ENCODE peak calls at places on chromosomes 11 and 22, in five cellular contexts. One of them, this sample, is unnamed. For H4K20me1, the result is how much of the 10 kb centered on the place peaks cover.

GRCh38 chr22:45889539-45890350 is 87.2 kb downstream of the WNT7B start:
- DNase-seq in HepG2: no peak
- DNase-seq in IMR-90: peak
- DNase-seq in H9: no peak
- DNase-seq in fibroblast of lung: peak
- DNase-seq in this sample: no peak

GRCh38 chr11:61930936-61931335 is 13.6 kb upstream of the RAB3IL1 start:
- DNase-seq in HepG2: peak
- DNase-seq in IMR-90: no peak
- DNase-seq in H9: no peak
- DNase-seq in fibroblast of lung: no peak
- DNase-seq in this sample: no peak

GRCh38 chr22:44363214-44363979 is 50.6 kb upstream of the SHISAL1 start:
- DNase-seq in HepG2: peak
- DNase-seq in IMR-90: peak
- DNase-seq in H9: no peak
- DNase-seq in fibroblast of lung: peak
- DNase-seq in this sample: no peak

GRCh38 chr11:92314499-92314898 is 89.9 kb downstream of the FAT3 start:
- DNase-seq in HepG2: no peak
- DNase-seq in IMR-90: no peak
- DNase-seq in H9: no peak
- DNase-seq in fibroblast of lung: no peak
- DNase-seq in this sample: no peak

GRCh38 chr11:96273507-96273906 is 69.5 kb downstream of the MAML2 start:
- DNase-seq in HepG2: no peak
- DNase-seq in IMR-90: no peak
- DNase-seq in H9: no peak
- DNase-seq in fibroblast of lung: no peak
- DNase-seq in this sample: no peak

GRCh38 chr11:8288824-8289223 is 25.1 kb upstream of the LMO1 start:
- DNase-seq in HepG2: no peak
- DNase-seq in IMR-90: no peak
- DNase-seq in H9: peak
- DNase-seq in fibroblast of lung: no peak
- DNase-seq in this sample: no peak

GRCh38 chr11:125621995-125622394 is 3.0 kb upstream of the CHEK1 start:
- DNase-seq in HepG2: no peak
- DNase-seq in IMR-90: peak
- DNase-seq in H9: no peak
- DNase-seq in fibroblast of lung: peak
- DNase-seq in this sample: no peak

GRCh38 chr11:80505771-80506170 is 1064.9 kb upstream of the TENM4 start:
- DNase-seq in HepG2: no peak
- DNase-seq in IMR-90: no peak
- DNase-seq in H9: peak
- DNase-seq in fibroblast of lung: no peak
- DNase-seq in this sample: no peak

GRCh38 chr22:49331878-49332277 is 495.8 kb downstream of the BRD1 start:
- DNase-seq in HepG2: no peak
- DNase-seq in IMR-90: no peak
- DNase-seq in H9: no peak
- DNase-seq in fibroblast of lung: no peak
- DNase-seq in this sample: no peak

GRCh38 chr11:76152741-76153608 is 53.3 kb downstream of the WNT11 start:
- DNase-seq in HepG2: no peak
- DNase-seq in IMR-90: no peak
- DNase-seq in H9: no peak
- DNase-seq in fibroblast of lung: no peak
- DNase-seq in this sample: no peak

GRCh38 chr11:115740365-115740764 is 236.2 kb upstream of the CADM1 start:
- DNase-seq in HepG2: no peak
- DNase-seq in IMR-90: no peak
- DNase-seq in H9: no peak
- DNase-seq in fibroblast of lung: no peak
- DNase-seq in this sample: no peak

GRCh38 chr11:17121981-17122380 is 44.5 kb upstream of the RPS13 start:
- DNase-seq in HepG2: no peak
- DNase-seq in IMR-90: peak
- DNase-seq in H9: no peak
- DNase-seq in fibroblast of lung: no peak
- DNase-seq in this sample: no peak

GRCh38 chr11:115920841-115921480 is 416.7 kb upstream of the CADM1 start:
- DNase-seq in HepG2: no peak
- DNase-seq in IMR-90: no peak
- DNase-seq in H9: no peak
- DNase-seq in fibroblast of lung: no peak
- DNase-seq in this sample: no peak

GRCh38 chr11:47961383-47961782 is 19.0 kb upstream of the PTPRJ start:
- DNase-seq in HepG2: no peak
- DNase-seq in IMR-90: no peak
- DNase-seq in H9: peak
- DNase-seq in fibroblast of lung: no peak
- DNase-seq in this sample: no peak

GRCh38 chr22:21038405-21038804 is 6.0 kb upstream of the SLC7A4 start:
- DNase-seq in HepG2: no peak
- DNase-seq in IMR-90: peak
- DNase-seq in H9: no peak
- DNase-seq in fibroblast of lung: peak
- DNase-seq in this sample: no peak

GRCh38 chr11:75815345-75815983 is 454 bp downstream of the UVRAG start:
- DNase-seq in HepG2: no peak
- DNase-seq in IMR-90: peak
- DNase-seq in H9: peak
- DNase-seq in fibroblast of lung: peak
- DNase-seq in this sample: no peak

GRCh38 chr11:120510406-120511115 is 987 bp upstream of the GRIK4 start:
- DNase-seq in HepG2: no peak
- DNase-seq in IMR-90: no peak
- DNase-seq in H9: no peak
- DNase-seq in fibroblast of lung: no peak
- DNase-seq in this sample: no peak

GRCh38 chr22:32764330-32765116 is 37.0 kb upstream of the TIMP3 start:
- DNase-seq in HepG2: no peak
- DNase-seq in IMR-90: peak
- DNase-seq in H9: no peak
- DNase-seq in fibroblast of lung: peak
- DNase-seq in this sample: no peak

GRCh38 chr11:112794321-112794720 is 166.9 kb upstream of the NCAM1 start:
- DNase-seq in HepG2: no peak
- DNase-seq in IMR-90: no peak
- DNase-seq in H9: no peak
- DNase-seq in fibroblast of lung: peak
- DNase-seq in this sample: no peak

GRCh38 chr22:32206774-32207758 is 2.2 kb upstream of the RFPL2 start:
- DNase-seq in HepG2: peak
- DNase-seq in IMR-90: no peak
- DNase-seq in H9: peak
- DNase-seq in fibroblast of lung: peak
- DNase-seq in this sample: no peak

GRCh38 chr22:45568213-45568612 is 65.5 kb downstream of the FBLN1 start:
- DNase-seq in HepG2: no peak
- DNase-seq in IMR-90: no peak
- DNase-seq in H9: no peak
- DNase-seq in fibroblast of lung: no peak
- DNase-seq in this sample: no peak

GRCh38 chr11:33292306-33292705 is 35.1 kb downstream of the HIPK3 start:
- DNase-seq in HepG2: no peak
- DNase-seq in IMR-90: no peak
- DNase-seq in H9: no peak
- DNase-seq in fibroblast of lung: no peak
- DNase-seq in this sample: no peak

GRCh38 chr11:12087075-12087775 is 23.2 kb upstream of the MICAL2 start:
- DNase-seq in HepG2: no peak
- DNase-seq in IMR-90: peak
- DNase-seq in H9: no peak
- DNase-seq in fibroblast of lung: peak
- DNase-seq in this sample: no peak

GRCh38 chr22:28674121-28674563 is 5.5 kb downstream of the TTC28 start:
- DNase-seq in HepG2: no peak
- DNase-seq in IMR-90: peak
- DNase-seq in H9: no peak
- DNase-seq in fibroblast of lung: peak
- DNase-seq in this sample: no peak

GRCh38 chr22:32237905-32238304 is 17.2 kb downstream of the SLC5A4 start:
- DNase-seq in HepG2: no peak
- DNase-seq in IMR-90: no peak
- DNase-seq in H9: no peak
- DNase-seq in fibroblast of lung: no peak
- DNase-seq in this sample: no peak

GRCh38 chr11:2554338-2555240 is 109.8 kb downstream of the KCNQ1 start:
- DNase-seq in HepG2: no peak
- DNase-seq in IMR-90: no peak
- DNase-seq in H9: no peak
- DNase-seq in fibroblast of lung: no peak
- DNase-seq in this sample: no peak

GRCh38 chr11:35523861-35524260 is 1.6 kb downstream of the PAMR1 start:
- DNase-seq in HepG2: no peak
- DNase-seq in IMR-90: no peak
- DNase-seq in H9: no peak
- DNase-seq in fibroblast of lung: no peak
- DNase-seq in this sample: no peak
- H4K20me1 ChIP-seq in HepG2: under half
- H4K20me1 ChIP-seq in IMR-90: under half
- H4K20me1 ChIP-seq in H9: under half
- H4K20me1 ChIP-seq in fibroblast of lung: under half
- H4K20me1 ChIP-seq in this sample: under half

DNA sequence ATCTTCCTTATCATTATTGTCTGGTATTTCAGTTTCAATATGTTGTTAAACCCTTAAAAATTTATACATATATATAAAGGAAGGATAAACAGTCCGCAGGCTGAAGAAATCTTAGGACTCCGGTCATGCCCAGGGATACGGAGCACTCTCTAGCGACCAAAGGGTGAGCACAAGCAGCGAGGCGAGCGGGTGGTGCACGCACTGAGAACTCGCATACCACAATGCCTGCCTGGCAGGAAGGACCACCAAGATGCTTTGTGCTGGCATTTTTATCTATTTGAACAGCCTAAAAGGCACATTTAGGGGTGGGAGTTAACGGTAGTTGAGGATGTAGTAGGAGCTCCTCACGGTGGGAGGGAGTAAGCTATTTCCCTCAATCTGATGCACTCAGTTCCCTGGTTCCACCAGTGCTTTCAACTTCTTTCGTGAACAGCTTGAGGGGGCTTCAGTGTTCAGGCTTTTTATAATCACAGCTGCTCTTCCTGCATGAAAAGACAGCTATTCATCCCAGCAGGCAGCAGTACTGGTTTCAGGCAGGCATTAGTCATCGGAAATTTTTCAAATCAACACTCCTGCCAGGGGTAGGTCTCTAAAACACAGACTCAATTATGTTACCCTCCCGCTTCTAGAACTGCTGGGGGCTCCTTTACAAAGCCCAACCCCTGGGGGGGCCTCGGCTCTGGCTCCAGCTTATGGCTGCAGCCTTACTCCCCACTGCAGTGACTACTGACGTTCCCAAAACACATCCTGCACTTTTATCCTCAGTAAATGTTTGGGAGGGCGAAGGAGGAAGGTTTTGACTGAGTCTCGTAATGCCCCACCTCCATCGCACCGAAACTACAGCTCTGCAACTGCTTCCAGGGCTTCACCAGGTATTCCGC is 6.0 kb downstream of the POLDIP3 start:
- DNase-seq in HepG2: no peak
- DNase-seq in IMR-90: peak
- DNase-seq in H9: no peak
- DNase-seq in fibroblast of lung: peak
- DNase-seq in this sample: no peak
- H4K20me1 ChIP-seq in HepG2: under half
- H4K20me1 ChIP-seq in IMR-90: half or more
- H4K20me1 ChIP-seq in H9: under half
- H4K20me1 ChIP-seq in fibroblast of lung: under half
- H4K20me1 ChIP-seq in this sample: under half

DNA sequence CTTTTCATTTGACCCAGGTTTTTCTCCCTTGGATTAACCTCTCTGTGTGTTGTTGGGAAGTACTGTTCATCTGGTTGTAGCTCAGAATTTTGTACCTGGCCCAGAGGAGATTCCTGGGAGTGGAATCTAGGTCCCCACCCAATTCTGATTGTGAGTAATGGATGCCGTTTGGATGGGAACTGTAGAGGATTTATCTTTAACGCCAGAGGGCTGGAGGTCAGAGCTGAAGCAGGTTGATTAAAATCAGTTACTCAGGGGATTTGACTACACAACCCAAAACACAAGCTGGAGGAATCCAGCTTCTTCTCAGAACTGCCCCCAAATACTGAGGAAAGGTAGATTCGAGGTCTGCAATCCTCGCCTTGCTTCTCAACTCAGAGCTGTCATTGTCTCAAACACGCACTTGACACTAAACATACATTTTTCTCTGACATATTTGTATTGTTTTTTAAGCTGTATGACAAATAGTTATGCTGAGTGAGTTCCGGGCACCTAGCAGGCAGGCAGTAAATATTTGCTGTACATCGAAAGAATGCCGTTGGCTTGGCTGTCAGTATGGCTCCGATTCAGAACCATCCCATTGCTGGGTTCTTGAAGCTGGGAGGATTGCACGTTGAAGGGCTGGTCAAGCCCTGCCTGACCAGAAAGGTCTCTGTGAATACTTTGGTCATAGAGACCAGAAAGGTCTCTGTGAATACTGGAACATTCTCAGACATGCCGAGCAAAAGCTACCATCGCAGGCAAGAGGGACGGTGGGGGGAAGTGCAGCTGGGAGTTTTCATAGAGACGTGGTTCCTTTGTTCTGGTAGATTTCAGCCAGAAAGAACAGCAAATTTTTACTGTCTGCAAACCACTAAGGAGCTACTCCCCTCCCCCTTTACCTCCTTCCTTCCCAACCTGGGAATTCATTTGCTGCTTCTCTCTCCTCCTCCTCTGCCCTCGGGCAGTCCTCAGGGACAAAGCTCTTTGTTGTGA is 202.0 kb upstream of the SORL1-AS1 start:
- DNase-seq in HepG2: peak
- DNase-seq in IMR-90: peak
- DNase-seq in H9: no peak
- DNase-seq in fibroblast of lung: peak
- DNase-seq in this sample: no peak
- H4K20me1 ChIP-seq in HepG2: under half
- H4K20me1 ChIP-seq in IMR-90: under half
- H4K20me1 ChIP-seq in H9: under half
- H4K20me1 ChIP-seq in fibroblast of lung: under half
- H4K20me1 ChIP-seq in this sample: under half

DNA sequence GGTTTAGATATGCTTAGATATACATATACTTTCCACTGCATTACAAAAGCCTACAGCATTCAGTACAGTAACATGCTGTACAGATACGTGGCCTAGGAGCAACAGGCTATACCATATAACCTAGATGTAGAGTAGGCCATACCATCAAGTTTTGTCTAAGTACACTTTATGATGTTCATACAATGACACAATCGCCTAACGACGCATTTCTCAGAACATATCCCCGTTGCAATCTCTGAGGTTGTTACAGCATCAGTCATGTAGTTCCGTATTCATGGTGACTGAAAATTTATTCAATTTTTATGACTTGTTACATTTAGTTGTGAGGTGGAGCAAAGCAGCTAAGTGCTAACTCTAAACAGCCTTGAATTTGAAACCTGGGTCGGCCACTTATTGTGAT is 6.7 kb downstream of the ZBTB44 start:
- DNase-seq in HepG2: no peak
- DNase-seq in IMR-90: no peak
- DNase-seq in H9: no peak
- DNase-seq in fibroblast of lung: no peak
- DNase-seq in this sample: no peak
- H4K20me1 ChIP-seq in HepG2: under half
- H4K20me1 ChIP-seq in IMR-90: under half
- H4K20me1 ChIP-seq in H9: under half
- H4K20me1 ChIP-seq in fibroblast of lung: under half
- H4K20me1 ChIP-seq in this sample: under half